ENCODE peak calls at places on chromosomes 16 and 17, in five cellular contexts. K is adrenal gland, U is lower leg skin, C is PC-3, S is endodermal cell. R is an unnamed sample.

GRCh38 chr17:55458977-55459376 is 37.3 kb upstream of the MMD start:
- DNase-seq in K (no peak), S (no peak), U (no peak), C (peak), R (no peak)

GRCh38 chr16:7867831-7868230 is 535.2 kb downstream of the RBFOX1 start:
- DNase-seq in K (no peak), S (no peak), C (no peak), U (no peak), R (no peak)

GRCh38 chr17:58343131-58343530 is 8.9 kb downstream of the SUPT4H1 start:
- DNase-seq in S (no peak), K (no peak), C (no peak), U (no peak), R (no peak)

GRCh38 chr17:57747221-57748017 is 2.3 kb upstream of the CCDC182 start:
- DNase-seq in U (peak), K (peak), S (peak), C (peak), R (no peak)

GRCh38 chr17:66152756-66153155 is 39.2 kb downstream of the CEP112 start:
- DNase-seq in U (no peak), C (no peak), S (no peak), K (no peak), R (no peak)

GRCh38 chr17:44840274-44840673 is 7.4 kb upstream of the HIGD1B start:
- DNase-seq in C (no peak), U (no peak), K (no peak), S (no peak), R (no peak)

GRCh38 chr17:51259574-51260236 is at the start of gene MBTD1:
- DNase-seq in C (peak), S (peak), U (peak), K (peak), R (peak)

GRCh38 chr16:12159672-12160071 is 183.1 kb downstream of the SNX29 start:
- DNase-seq in S (no peak), C (no peak), K (no peak), U (no peak), R (no peak)

GRCh38 chr16:31009894-31010293 is 544 bp downstream of the STX1B start:
- DNase-seq in U (no peak), S (no peak), C (no peak), K (no peak), R (no peak)

GRCh38 chr17:73952498-73953205 is 250.8 kb upstream of the RPL38 start:
- DNase-seq in S (peak), U (no peak), C (no peak), K (no peak), R (peak)

GRCh38 chr16:80459331-80459777 is 81.4 kb upstream of the DYNLRB2 start:
- DNase-seq in U (peak), C (no peak), S (no peak), K (no peak), R (peak)

GRCh38 chr17:35387496-35387895 is 14.1 kb upstream of the SLFN11 start:
- DNase-seq in C (no peak), U (no peak), K (no peak), S (no peak), R (no peak)

GRCh38 chr16:18853694-18854093 is 52.3 kb upstream of the ARL6IP1 start:
- DNase-seq in U (no peak), S (no peak), K (no peak), C (no peak), R (no peak)

GRCh38 chr16:24645739-24646645 is 83.5 kb upstream of the TNRC6A start:
- DNase-seq in K (peak), U (peak), C (peak), S (no peak), R (no peak)

GRCh38 chr16:47477680-47478079 is 16.5 kb downstream of the PHKB start:
- DNase-seq in K (no peak), U (no peak), S (no peak), C (peak), R (no peak)

GRCh38 chr16:1789643-1790045 is 3.9 kb downstream of the IGFALS start:
- DNase-seq in K (no peak), U (no peak), S (peak), C (no peak), R (no peak)

GRCh38 chr17:62630365-62631085 is 3.1 kb downstream of the MRC2 start:
- DNase-seq in C (no peak), K (no peak), U (no peak), S (peak), R (no peak)

GRCh38 chr16:2784536-2785100 is 2.7 kb downstream of the PRSS33 start:
- DNase-seq in U (no peak), S (peak), K (no peak), C (no peak), R (no peak)

GRCh38 chr17:45388604-45389325 is 43.9 kb downstream of the ARHGAP27 start:
- DNase-seq in K (no peak), U (no peak), S (no peak), C (peak), R (no peak)

GRCh38 chr17:75110307-75110937 is 653 bp downstream of the ARMC7 start:
- DNase-seq in S (peak), U (no peak), C (peak), K (no peak), R (no peak)

GRCh38 chr17:76261421-76262215 is 3.5 kb upstream of the UBALD2 start:
- DNase-seq in U (no peak), S (no peak), C (peak), K (no peak), R (no peak)

GRCh38 chr16:5350118-5350517 is 252.5 kb upstream of the EEF2KMT start:
- DNase-seq in K (no peak), C (no peak), U (no peak), S (peak), R (no peak)

GRCh38 chr17:67855504-67856324 is 30.4 kb downstream of the BPTF start:
- DNase-seq in K (no peak), S (no peak), C (no peak), U (no peak), R (no peak)

GRCh38 chr16:88640520-88641247 is 2.3 kb downstream of the IL17C start:
- DNase-seq in S (no peak), C (no peak), K (no peak), U (no peak), R (no peak)

GRCh38 chr17:50947844-50948514 is 81.8 kb upstream of the TOB1 start:
- DNase-seq in S (no peak), C (peak), K (peak), U (peak), R (peak)

GRCh38 chr16:79269211-79269863 is 331.2 kb downstream of the MAF start:
- DNase-seq in U (no peak), S (no peak), C (no peak), K (no peak), R (no peak)
- H3K4me3 ChIP-seq in U (no peak), S (no peak), C (no peak), K (no peak), R (no peak)

DNA sequence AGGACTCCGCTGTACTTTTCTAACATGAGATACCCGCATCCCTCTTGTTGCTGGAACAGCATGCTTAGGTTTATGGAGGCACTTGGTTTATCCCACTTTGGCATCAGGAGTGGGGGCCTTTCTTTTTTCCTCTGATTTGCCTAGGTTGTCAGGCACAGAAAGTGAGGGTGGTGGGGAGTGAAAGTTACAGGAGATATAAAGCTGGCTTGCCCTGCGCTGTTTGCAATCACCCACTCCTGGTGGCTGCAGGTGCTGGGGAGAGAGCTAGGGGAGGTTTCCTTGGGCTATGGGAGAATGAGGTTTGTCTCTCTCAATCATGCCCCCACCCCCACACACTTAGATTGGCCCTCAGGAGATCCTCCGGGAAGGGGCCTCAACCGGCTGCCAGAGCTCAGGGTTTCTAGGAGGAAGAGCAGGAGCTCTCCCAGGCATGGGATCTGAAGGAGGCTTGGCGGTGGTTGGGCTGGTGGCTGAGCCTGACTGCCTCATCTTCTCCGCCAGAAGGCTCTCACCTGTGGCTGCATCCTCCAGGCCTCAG is 1.4 kb downstream of the WSCD1 start:
- DNase-seq in S (no peak), U (no peak), K (no peak), C (no peak), R (no peak)
- H3K4me3 ChIP-seq in S (peak), U (no peak), K (no peak), C (peak), R (peak)

GRCh38 chr17:72423286-72423589 is 302.4 kb downstream of the SOX9 start:
- DNase-seq in S (no peak), K (no peak), C (no peak), U (no peak), R (no peak)
- H3K4me3 ChIP-seq in S (no peak), K (no peak), C (no peak), U (no peak), R (no peak)

GRCh38 chr17:37743612-37743874 is 1.3 kb downstream of the HNF1B start:
- DNase-seq in C (no peak), S (peak), U (no peak), K (no peak), R (no peak)
- H3K4me3 ChIP-seq in C (peak), S (peak), U (no peak), K (no peak), R (peak)

GRCh38 chr17:38875477-38876080 is 5.7 kb downstream of the LASP1 start:
- DNase-seq in U (no peak), S (peak), C (no peak), K (no peak), R (no peak)
- H3K4me3 ChIP-seq in U (no peak), S (no peak), C (no peak), K (no peak), R (peak)

R was measured in left ventricle myocardium inferior.